ENCODE peak calls at places on chromosomes 12 and 14, in eight cellular contexts. W is activated naive CD4-positive, alpha-beta T cell treated with Interleukin-2 at 50 U/mL for 16 hours; L is cardiac fibroblast; Z is EH; F is choroid plexus epithelial cell; H is ecto neural progenitor cell; R is bronchial epithelial cell; N is amygdala. S is an unnamed sample.

GRCh38 chr12:13947237-13947945 is 34.0 kb downstream of the GRIN2B start:
- DNase-seq in W (no peak), L (no peak), Z (no peak), F (no peak), H (no peak), R (no peak), N (no peak), S (no peak)

GRCh38 chr12:121021754-121022153 is 5.5 kb upstream of the C12orf43 start:
- DNase-seq in W (no peak), L (no peak), Z (no peak), F (no peak), H (no peak), R (no peak), N (no peak), S (no peak)

GRCh38 chr14:79197516-79197915 is 1013.8 kb downstream of the DIO2 start:
- DNase-seq in W (no peak), L (no peak), Z (no peak), F (no peak), H (no peak), R (no peak), N (no peak), S (no peak)

GRCh38 chr14:92603309-92604257 is 90.0 kb downstream of the RIN3 start:
- DNase-seq in W (peak), L (peak), Z (peak), F (peak), H (peak), R (peak), N (no peak), S (peak)

GRCh38 chr14:77026166-77026929 is 2.2 kb downstream of the IRF2BPL start:
- DNase-seq in W (no peak), L (peak), Z (peak), F (peak), H (no peak), R (no peak), N (no peak), S (no peak)

GRCh38 chr12:98893126-98893525 is 248.0 kb downstream of the APAF1 start:
- DNase-seq in W (no peak), L (no peak), Z (peak), F (no peak), H (no peak), R (no peak), N (no peak), S (no peak)

GRCh38 chr12:25648460-25648859 is 95.4 kb upstream of the LMNTD1 start:
- DNase-seq in W (no peak), L (peak), Z (peak), F (peak), H (peak), R (peak), N (no peak), S (peak)

GRCh38 chr14:59427653-59428578 is 37.3 kb downstream of the GPR135 start:
- DNase-seq in W (no peak), L (peak), Z (peak), F (peak), H (no peak), R (no peak), N (no peak), S (no peak)

GRCh38 chr12:63150255-63151060 is 543 bp downstream of the AVPR1A start:
- DNase-seq in W (no peak), L (no peak), Z (no peak), F (peak), H (peak), R (no peak), N (no peak), S (peak)

GRCh38 chr12:32446306-32447119 is 47.2 kb downstream of the FGD4 start:
- DNase-seq in W (no peak), L (no peak), Z (no peak), F (no peak), H (no peak), R (no peak), N (no peak), S (peak)

GRCh38 chr12:3158851-3159465 is 81.8 kb downstream of the TSPAN9 start:
- DNase-seq in W (no peak), L (peak), Z (peak), F (peak), H (no peak), R (no peak), N (no peak), S (no peak)

S was measured in trophoblast cell.